ENCODE peak calls at places on chromosomes 7 and 10, in nine cellular contexts. U is HFFc6; J is colonic mucosa; B is WTC11; R is GM10248; O is CD8-positive, alpha-beta T cell; C is endothelial cell; W is AG04450; F is fibroblast of pulmonary artery. I is an unnamed sample.

GRCh38 chr7:159127691-159128642 is 16.7 kb downstream of the VIPR2 start:
- DNase-seq in U (no peak), J (no peak), B (no peak), R (no peak), O (no peak), C (no peak), W (no peak), F (no peak), I (no peak)

GRCh38 chr10:132175907-132176581 is 10.7 kb upstream of the DPYSL4 start:
- DNase-seq in U (no peak), J (no peak), B (peak), R (no peak), O (no peak), C (no peak), W (no peak), F (peak), I (no peak)

GRCh38 chr7:117270371-117270770 is 52.5 kb downstream of the WNT2 start:
- DNase-seq in U (peak), J (no peak), B (no peak), R (no peak), O (no peak), C (no peak), W (no peak), F (no peak), I (no peak)

GRCh38 chr7:79320741-79321473 is 132.6 kb downstream of the MAGI2 start:
- DNase-seq in U (no peak), J (no peak), B (no peak), R (no peak), O (no peak), C (no peak), W (no peak), F (no peak), I (no peak)

GRCh38 chr7:97450516-97450915 is 281.4 kb upstream of the TAC1 start:
- DNase-seq in U (no peak), J (no peak), B (no peak), R (no peak), O (no peak), C (no peak), W (no peak), F (no peak), I (no peak)

GRCh38 chr7:53306846-53307245 is 271.4 kb downstream of the POM121L12 start:
- DNase-seq in U (no peak), J (no peak), B (no peak), R (no peak), O (no peak), C (no peak), W (no peak), F (no peak), I (no peak)

GRCh38 chr10:90125966-90126600 is 424.7 kb downstream of the KIF20B start:
- DNase-seq in U (no peak), J (no peak), B (no peak), R (no peak), O (no peak), C (no peak), W (no peak), F (peak), I (no peak)

GRCh38 chr7:69937097-69937496 is 338.8 kb downstream of the AUTS2 start:
- DNase-seq in U (no peak), J (no peak), B (no peak), R (no peak), O (no peak), C (no peak), W (no peak), F (no peak), I (no peak)

GRCh38 chr10:19826712-19827111 is 10.5 kb downstream of the PLXDC2 start:
- DNase-seq in U (no peak), J (no peak), B (no peak), R (no peak), O (no peak), C (no peak), W (no peak), F (peak), I (no peak)

GRCh38 chr10:31620236-31621151 is 301.5 kb downstream of the ZEB1 start:
- DNase-seq in U (peak), J (peak), B (peak), R (no peak), O (no peak), C (peak), W (no peak), F (peak), I (no peak)

GRCh38 chr10:78634389-78634815 is 434.4 kb upstream of the ZMIZ1 start:
- DNase-seq in U (no peak), J (no peak), B (no peak), R (peak), O (no peak), C (no peak), W (no peak), F (peak), I (peak)

GRCh38 chr10:69348824-69349541 is 67.7 kb downstream of the TACR2 start:
- DNase-seq in U (peak), J (peak), B (no peak), R (no peak), O (no peak), C (no peak), W (peak), F (peak), I (no peak)

GRCh38 chr10:15469066-15469465 is 98.0 kb upstream of the FAM171A1 start:
- DNase-seq in U (no peak), J (no peak), B (no peak), R (no peak), O (no peak), C (no peak), W (no peak), F (no peak), I (no peak)

GRCh38 chr10:83012866-83013265 is 1126.4 kb upstream of the GHITM start:
- DNase-seq in U (peak), J (no peak), B (no peak), R (no peak), O (no peak), C (no peak), W (no peak), F (peak), I (no peak)

GRCh38 chr7:129494041-129494440 is 8.3 kb upstream of the SMKR1 start:
- DNase-seq in U (peak), J (no peak), B (no peak), R (no peak), O (no peak), C (no peak), W (peak), F (peak), I (peak)

GRCh38 chr7:354597-355470 is 64.9 kb downstream of the FOXL3 start:
- DNase-seq in U (no peak), J (no peak), B (no peak), R (no peak), O (no peak), C (no peak), W (no peak), F (no peak), I (no peak)

GRCh38 chr7:50733552-50733951 is 49.1 kb downstream of the GRB10 start:
- DNase-seq in U (peak), J (no peak), B (no peak), R (no peak), O (no peak), C (no peak), W (no peak), F (peak), I (peak)

GRCh38 chr10:44922826-44923545 is 11.8 kb downstream of the TMEM72 start:
- DNase-seq in U (no peak), J (no peak), B (no peak), R (no peak), O (no peak), C (no peak), W (no peak), F (no peak), I (no peak)

GRCh38 chr10:60384708-60385398 is 4.8 kb downstream of the ANK3 start:
- DNase-seq in U (peak), J (no peak), B (no peak), R (no peak), O (no peak), C (no peak), W (peak), F (peak), I (peak)

GRCh38 chr10:132163278-132163765 is 23.4 kb upstream of the DPYSL4 start:
- DNase-seq in U (no peak), J (peak), B (peak), R (peak), O (peak), C (peak), W (no peak), F (no peak), I (no peak)

GRCh38 chr10:107144490-107144889 is 20.0 kb downstream of the SORCS1 start:
- DNase-seq in U (no peak), J (no peak), B (peak), R (no peak), O (no peak), C (peak), W (no peak), F (no peak), I (no peak)
- TF ChIP-seq CTCF in U (no peak), J (no peak), B (no peak), R (no peak), O (no peak), C (no peak), W (no peak), F (no peak), I (no peak)

GRCh38 chr7:3673524-3673923 is 372.5 kb downstream of the SDK1 start:
- DNase-seq in U (no peak), J (peak), B (peak), R (no peak), O (peak), C (peak), W (no peak), F (peak), I (no peak)
- TF ChIP-seq CTCF in U (no peak), J (peak), B (no peak), R (no peak), O (no peak), C (peak), W (peak), F (peak), I (peak)

DNA sequence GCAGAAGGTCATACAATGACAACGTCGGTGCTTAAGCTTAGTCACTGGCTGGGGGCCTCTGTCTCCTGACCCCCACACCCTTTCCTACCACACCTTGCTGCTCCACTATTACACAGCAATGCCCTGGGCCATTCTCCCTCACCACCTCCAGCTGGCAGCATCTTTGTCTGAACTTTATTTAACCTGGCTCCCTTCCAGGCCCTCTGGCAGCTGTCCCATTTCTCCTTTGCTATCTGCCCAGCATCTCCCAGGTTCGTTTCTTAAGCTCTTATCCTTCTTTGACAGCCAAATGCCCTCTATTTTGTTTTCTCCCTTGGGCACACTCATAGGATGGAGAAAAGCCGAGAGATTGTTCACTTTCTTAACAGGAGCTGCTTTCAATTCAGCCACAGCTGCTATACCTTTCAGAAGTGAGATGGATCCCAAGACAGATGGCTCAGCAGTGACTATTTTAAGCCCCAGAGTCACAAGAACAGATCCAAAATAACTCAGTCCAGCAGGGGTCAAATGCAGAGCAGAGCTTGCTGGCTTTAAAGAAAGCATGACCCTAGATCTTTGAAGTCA is 1277.1 kb upstream of the AUTS2 start:
- DNase-seq in U (no peak), J (no peak), B (no peak), R (no peak), O (no peak), C (no peak), W (no peak), F (no peak), I (peak)
- TF ChIP-seq CTCF in U (no peak), J (no peak), B (no peak), R (no peak), O (no peak), C (no peak), W (no peak), F (no peak), I (no peak)

DNA sequence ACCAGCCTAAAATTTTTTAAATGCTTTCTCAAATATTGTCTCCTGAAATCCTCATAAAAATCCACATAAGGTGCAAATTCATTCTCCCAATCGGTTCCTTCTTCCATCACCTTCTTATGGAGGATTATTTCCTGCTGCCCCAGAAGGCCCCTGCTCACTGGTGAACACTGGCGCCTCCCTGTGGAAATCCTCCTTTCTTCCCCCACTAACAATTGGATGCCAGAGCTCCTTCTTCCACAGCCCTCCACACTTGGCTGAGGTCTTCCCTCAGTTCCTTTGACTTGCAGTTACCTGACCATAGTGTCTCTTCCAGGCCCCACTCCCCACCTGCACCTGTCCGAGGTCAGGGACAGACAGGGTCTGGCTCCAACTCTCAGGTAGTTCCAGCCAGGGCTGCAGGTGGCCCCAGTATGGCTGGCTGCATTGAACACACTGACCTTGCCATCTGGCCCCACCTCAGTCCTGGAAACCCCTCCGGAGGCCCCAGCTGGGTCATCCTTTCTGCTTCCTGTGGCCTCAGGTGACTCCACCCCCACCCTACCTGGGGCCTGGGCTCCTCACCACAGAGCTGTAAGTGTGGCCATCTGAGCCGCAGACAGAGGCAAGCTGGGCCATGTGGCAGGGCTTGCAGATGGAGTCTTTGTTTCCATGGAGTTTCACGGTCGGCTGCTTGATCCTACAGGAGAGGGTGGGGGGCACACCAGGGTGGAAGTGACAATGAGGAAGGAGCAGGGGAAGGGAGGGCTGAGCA is 18.4 kb downstream of the SPOCK2 start:
- DNase-seq in U (no peak), J (no peak), B (peak), R (no peak), O (no peak), C (no peak), W (no peak), F (no peak), I (no peak)
- TF ChIP-seq CTCF in U (peak), J (no peak), B (no peak), R (no peak), O (peak), C (no peak), W (peak), F (peak), I (peak)

GRCh38 chr10:63887026-63887589 is 365.9 kb downstream of the REEP3 start:
- DNase-seq in U (no peak), J (no peak), B (peak), R (no peak), O (no peak), C (peak), W (no peak), F (no peak), I (no peak)
- TF ChIP-seq CTCF in U (no peak), J (no peak), B (peak), R (no peak), O (no peak), C (no peak), W (peak), F (peak), I (no peak)

GRCh38 chr7:2558620-2559282 is at the start of gene IQCE:
- DNase-seq in U (peak), J (peak), B (peak), R (peak), O (peak), C (peak), W (peak), F (peak), I (peak)

GRCh38 chr7:2554654-2555053 is 670 bp downstream of the BRAT1 start:
- DNase-seq in U (no peak), J (no peak), B (no peak), R (peak), O (no peak), C (no peak), W (no peak), F (no peak), I (no peak)

GRCh38 chr7:2553108-2553507 is 2.2 kb downstream of the BRAT1 start:
- DNase-seq in U (no peak), J (no peak), B (no peak), R (no peak), O (no peak), C (no peak), W (no peak), F (no peak), I (no peak)

GRCh38 chr7:2553831-2554581 is 1.3 kb downstream of the BRAT1 start:
- DNase-seq in U (no peak), J (no peak), B (no peak), R (no peak), O (no peak), C (no peak), W (no peak), F (no peak), I (no peak)

GRCh38 chr7:2555121-2556052 is at the start of gene BRAT1:
- DNase-seq in U (peak), J (peak), B (peak), R (peak), O (peak), C (peak), W (peak), F (peak), I (peak)
- TF ChIP-seq CTCF in U (peak), J (peak), B (no peak), R (peak), O (peak), C (no peak), W (peak), F (peak), I (peak)

DNA sequence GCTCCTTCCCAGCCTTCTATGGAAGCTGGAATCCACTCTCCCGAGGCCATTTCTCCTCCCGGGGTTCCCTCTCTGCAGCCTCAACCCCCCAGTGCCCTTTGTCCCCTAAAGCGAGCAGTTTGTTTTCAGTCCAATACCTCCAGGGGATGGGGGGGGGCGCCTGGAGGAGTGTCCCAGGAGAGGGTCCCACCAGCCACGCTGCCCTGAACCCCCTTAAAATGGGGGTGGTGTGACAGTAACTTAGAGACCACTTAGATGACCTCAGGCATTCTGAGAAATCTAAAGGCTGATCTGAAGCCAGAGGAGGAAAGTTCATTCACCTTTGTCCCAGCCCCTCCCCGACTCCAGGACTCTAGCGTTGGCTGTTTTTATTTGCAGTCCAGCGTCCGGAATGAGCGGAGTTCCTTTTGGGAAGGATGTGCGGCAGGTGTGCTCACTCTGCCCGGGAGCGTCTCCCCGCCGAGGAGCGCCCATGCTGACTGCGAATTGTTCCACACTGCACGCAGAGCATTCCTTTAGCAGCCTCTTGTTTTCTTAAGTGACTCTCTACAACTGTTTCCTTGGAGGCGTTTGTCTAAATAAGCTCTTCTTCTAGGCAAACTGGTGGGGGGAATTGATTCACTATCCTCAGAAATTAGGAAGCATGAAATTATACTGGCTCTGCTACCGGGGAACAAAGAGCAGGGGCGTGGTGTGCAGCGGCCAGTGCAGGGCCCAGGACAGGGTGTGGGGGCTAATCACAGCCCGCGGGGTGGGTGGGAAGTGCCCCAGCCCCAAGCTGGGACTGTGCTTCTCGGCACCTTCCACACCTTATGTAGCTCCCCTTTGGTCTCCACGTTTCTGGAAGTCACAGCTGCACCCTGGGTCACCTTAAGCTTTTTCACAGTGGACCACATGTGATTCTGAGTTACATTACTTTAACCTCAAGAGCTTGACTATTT is 46.3 kb downstream of the SYPL1 start:
- DNase-seq in U (no peak), J (peak), B (no peak), R (no peak), O (no peak), C (no peak), W (no peak), F (no peak), I (no peak)
- TF ChIP-seq CTCF in U (no peak), J (no peak), B (no peak), R (no peak), O (no peak), C (no peak), W (no peak), F (no peak), I (no peak)

GRCh38 chr7:146960747-146961416 is 844.3 kb downstream of the CNTNAP2 start:
- DNase-seq in U (no peak), J (no peak), B (peak), R (no peak), O (no peak), C (no peak), W (no peak), F (no peak), I (no peak)
- TF ChIP-seq CTCF in U (no peak), J (no peak), B (no peak), R (no peak), O (no peak), C (no peak), W (no peak), F (no peak), I (peak)

DNA sequence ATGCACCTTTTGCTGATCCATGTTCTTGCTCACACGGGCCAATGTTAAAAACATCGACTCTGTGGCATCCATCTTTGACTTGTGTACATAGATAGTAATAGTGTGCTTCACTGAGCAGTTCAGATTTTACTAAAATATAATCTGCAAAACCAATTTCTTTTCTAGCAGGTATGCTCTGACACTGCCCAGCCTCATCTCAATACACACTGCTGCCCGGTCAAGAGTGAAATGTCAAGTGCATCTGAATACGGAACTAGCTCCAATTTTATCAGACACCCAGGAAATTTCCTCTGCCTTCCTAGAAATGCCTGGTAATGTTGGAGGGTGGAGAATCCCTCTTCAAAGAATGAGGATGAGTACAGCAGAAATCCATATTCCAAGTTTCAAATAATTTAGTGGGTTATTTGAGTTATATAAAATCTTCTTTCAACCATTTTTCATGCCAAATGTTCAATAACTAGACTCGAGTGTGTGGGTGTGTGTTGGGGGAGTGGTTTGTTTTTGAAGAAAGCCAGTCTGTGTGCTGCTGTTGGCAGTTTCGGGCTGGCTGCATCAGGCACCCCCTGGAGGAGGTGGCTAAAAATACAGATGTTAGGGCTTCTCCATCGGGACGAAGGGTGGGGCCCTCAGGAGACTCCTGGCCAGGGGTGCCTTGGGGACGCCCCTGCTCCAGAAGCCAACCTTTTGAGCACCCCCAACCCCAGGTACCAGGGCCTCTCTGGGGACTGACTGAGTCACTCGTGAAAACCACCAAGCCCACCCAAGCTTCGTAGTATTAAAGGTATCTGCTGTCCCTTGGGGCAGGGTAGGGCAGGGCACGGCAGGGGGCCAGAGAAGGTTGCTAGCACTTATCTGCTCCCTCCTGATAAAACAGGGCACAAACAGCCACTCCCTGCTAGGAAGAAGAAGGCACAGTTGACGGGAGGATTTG is 15.4 kb downstream of the CTBP2 start:
- DNase-seq in U (peak), J (no peak), B (peak), R (peak), O (no peak), C (peak), W (no peak), F (peak), I (no peak)
- TF ChIP-seq CTCF in U (peak), J (peak), B (no peak), R (peak), O (no peak), C (no peak), W (peak), F (peak), I (peak)

GRCh38 chr7:105320896-105321295 is 67.8 kb downstream of the SRPK2 start:
- DNase-seq in U (no peak), J (no peak), B (no peak), R (no peak), O (no peak), C (no peak), W (no peak), F (no peak), I (no peak)
- TF ChIP-seq CTCF in U (no peak), J (no peak), B (no peak), R (no peak), O (no peak), C (no peak), W (no peak), F (no peak), I (no peak)

I was measured in kidney epithelial cell.